ENCODE peak calls at places on chromosomes 5 and 9, in ten cellular contexts. X is stimulated activated CD4-positive, alpha-beta T cell treated with anti-CD3 and anti-CD28 coated beads, Interleukin-4, amount 100 ng/mL, for 1 hour; E is transverse colon; O is DMS79; T is H7; F is cardiac muscle cell; P is suprapubic skin; N is SJSA1; Z is cerebellum; J is T follicular helper cell. M is an unnamed sample.
A peak's percentile ranks its signal among the peaks of the same experiment; 100 is the strongest.

GRCh38 chr5:180367300-180367699 is 14.2 kb upstream of the GFPT2 start:
- DNase-seq in X (no peak), F (no peak), T (no peak), P (no peak), O (no peak), J (no peak), Z (no peak), N (no peak), E (no peak), M (no peak)

GRCh38 chr5:76367623-76368366 is 35.3 kb upstream of the IQGAP2 start:
- DNase-seq in F (no peak), P (no peak), T (no peak), Z (no peak), O (no peak), X (peak; percentile 9), J (no peak), N (no peak), E (no peak), M (no peak)

GRCh38 chr5:61198606-61199005 is 36.3 kb upstream of the SMIM15 start:
- DNase-seq in P (no peak), T (no peak), N (no peak), O (no peak), F (no peak), E (no peak), J (no peak), X (no peak), Z (no peak), M (no peak)

GRCh38 chr5:172918421-172919371 is 40.5 kb upstream of the RPL26L1 start:
- DNase-seq in X (no peak), J (no peak), N (no peak), F (no peak), P (no peak), O (no peak), Z (no peak), T (no peak), E (peak; percentile 60), M (no peak)

GRCh38 chr9:128902351-128903078 is 18.3 kb upstream of the PHYHD1 start:
- DNase-seq in J (peak; percentile 83), T (no peak), E (peak; percentile 86), P (peak; percentile 88), O (no peak), N (no peak), X (peak; percentile 82), Z (no peak), F (no peak), M (peak; percentile 80)

GRCh38 chr9:5773324-5773999 is 59.5 kb downstream of the ERMP1 start:
- DNase-seq in P (no peak), Z (no peak), N (no peak), E (no peak), F (no peak), X (no peak), J (no peak), T (peak; percentile 7), O (no peak), M (no peak)

GRCh38 chr5:73989956-73990355 is 364.0 kb downstream of the ARHGEF28 start:
- DNase-seq in F (no peak), E (no peak), J (no peak), O (no peak), N (no peak), P (no peak), T (no peak), X (no peak), Z (no peak), M (no peak)

GRCh38 chr5:65034029-65034781 is 265.5 kb downstream of the CWC27 start:
- DNase-seq in J (no peak), O (no peak), Z (no peak), X (no peak), F (no peak), T (no peak), E (no peak), P (no peak), N (no peak), M (peak; percentile 58)

GRCh38 chr9:126844085-126844484 is 16.4 kb upstream of the ZBTB34 start:
- DNase-seq in O (no peak), N (peak; percentile 50), J (no peak), Z (peak; percentile 17), P (no peak), F (no peak), E (no peak), T (no peak), X (no peak), M (no peak)

GRCh38 chr5:154087260-154087659 is 48.5 kb downstream of the MFAP3 start:
- DNase-seq in F (no peak), E (no peak), T (no peak), J (no peak), P (no peak), Z (no peak), X (no peak), N (peak; percentile 65), O (no peak), M (no peak)

GRCh38 chr5:56812110-56812509 is 3.2 kb upstream of the MAP3K1 start:
- DNase-seq in X (no peak), P (no peak), T (no peak), J (no peak), N (no peak), F (no peak), E (no peak), O (no peak), Z (no peak), M (no peak)